ENCODE peak calls at places on chromosome 14, in eight cellular contexts. I is AG04450; Y is heart right ventricle; E is left lung; B is CD8-positive, alpha-beta memory T cell; D is tibial nerve; G is stomach; Q is NT2/D1. R is an unnamed sample. For H3K9me3, the result is how much of the 10 kb centered on the place peaks cover.

GRCh38 chr14:78455896-78456435 is 285.8 kb downstream of the NRXN3 start:
- DNase-seq in Q (no peak), E (no peak), Y (no peak), G (no peak), B (no peak), D (no peak), I (no peak), R (no peak)

GRCh38 chr14:68312884-68313725 is 479.8 kb downstream of the ZFP36L1 start:
- DNase-seq in I (no peak), B (no peak), Y (no peak), E (no peak), Q (no peak), D (no peak), G (no peak), R (no peak)

GRCh38 chr14:29548948-29549370 is 378.7 kb downstream of the PRKD1 start:
- DNase-seq in D (peak), I (peak), B (no peak), Y (no peak), G (no peak), E (no peak), Q (peak), R (no peak)

GRCh38 chr14:23128969-23129758 is 10.1 kb upstream of the CEBPE start:
- DNase-seq in E (no peak), Q (no peak), I (no peak), G (no peak), Y (no peak), B (no peak), D (no peak), R (no peak)

GRCh38 chr14:80586116-80586515 is 355.4 kb downstream of the CEP128 start:
- DNase-seq in I (no peak), Q (no peak), Y (no peak), E (no peak), B (no peak), D (no peak), G (no peak), R (no peak)

GRCh38 chr14:21090940-21091663 is 7.4 kb downstream of the ZNF219 start:
- DNase-seq in D (no peak), Y (no peak), Q (no peak), B (no peak), I (no peak), E (no peak), G (no peak), R (no peak)

GRCh38 chr14:52080817-52081755 is 12.2 kb upstream of the NID2 start:
- DNase-seq in D (no peak), Y (no peak), I (peak), E (no peak), G (no peak), Q (no peak), B (no peak), R (no peak)

GRCh38 chr14:53608369-53608768 is 348.3 kb downstream of the BMP4 start:
- DNase-seq in I (no peak), B (no peak), Q (no peak), E (no peak), G (peak), Y (no peak), D (no peak), R (no peak)

GRCh38 chr14:66575939-66576338 is 68.0 kb downstream of the GPHN start:
- DNase-seq in Y (no peak), I (no peak), B (no peak), E (peak), Q (no peak), G (no peak), D (no peak), R (no peak)

GRCh38 chr14:89813485-89814080 is 140.9 kb downstream of the EFCAB11 start:
- DNase-seq in G (no peak), E (no peak), D (no peak), Q (no peak), I (peak), B (no peak), Y (no peak), R (no peak)

GRCh38 chr14:102015771-102016170 is 51.4 kb downstream of the DYNC1H1 start:
- DNase-seq in Y (no peak), I (no peak), D (no peak), E (peak), Q (no peak), G (no peak), B (no peak), R (no peak)

GRCh38 chr14:52086755-52087154 is 17.9 kb upstream of the NID2 start:
- DNase-seq in I (no peak), D (no peak), Q (no peak), E (no peak), Y (no peak), B (no peak), G (no peak), R (no peak)

GRCh38 chr14:50772361-50772760 is 58.6 kb downstream of the NIN start:
- DNase-seq in Y (no peak), I (no peak), G (no peak), Q (no peak), B (no peak), D (no peak), E (no peak), R (no peak)

GRCh38 chr14:92451245-92451644 is 62.3 kb upstream of the RIN3 start:
- DNase-seq in Q (no peak), I (no peak), E (no peak), Y (no peak), G (no peak), B (no peak), D (no peak), R (no peak)

GRCh38 chr14:91063119-91063518 is 2.7 kb upstream of the RPS6KA5 start:
- DNase-seq in E (no peak), G (no peak), I (no peak), Y (no peak), B (peak), D (no peak), Q (no peak), R (no peak)

GRCh38 chr14:32934891-32935633 is 3.6 kb upstream of the NPAS3 start:
- DNase-seq in E (peak), Q (no peak), G (no peak), Y (no peak), I (no peak), B (no peak), D (no peak), R (no peak)

GRCh38 chr14:89155491-89155890 is 261.5 kb downstream of the FOXN3 start:
- DNase-seq in G (no peak), Q (no peak), D (no peak), Y (no peak), B (no peak), E (no peak), I (no peak), R (no peak)

GRCh38 chr14:91681893-91682563 is 49.9 kb downstream of the CATSPERB start:
- DNase-seq in G (no peak), Y (no peak), D (no peak), E (no peak), Q (no peak), B (no peak), I (no peak), R (no peak)

GRCh38 chr14:95382747-95383146 is 63.0 kb upstream of the CLMN start:
- DNase-seq in D (no peak), Y (no peak), E (no peak), G (no peak), I (no peak), Q (no peak), B (no peak), R (no peak)

GRCh38 chr14:34237098-34237497 is 224.9 kb downstream of the SPTSSA start:
- DNase-seq in D (no peak), Q (no peak), B (no peak), E (no peak), G (no peak), I (no peak), Y (no peak), R (no peak)

GRCh38 chr14:76708028-76708427 is 53.2 kb upstream of the VASH1 start:
- DNase-seq in B (no peak), I (no peak), E (no peak), Q (no peak), G (no peak), D (no peak), Y (no peak), R (no peak)

GRCh38 chr14:52119030-52119429 is 50.2 kb upstream of the NID2 start:
- DNase-seq in Y (no peak), E (no peak), D (no peak), I (no peak), Q (no peak), B (no peak), G (no peak), R (no peak)

GRCh38 chr14:77582511-77582910 is 33.9 kb downstream of the SPTLC2 start:
- DNase-seq in E (no peak), D (no peak), Y (no peak), Q (no peak), I (no peak), B (no peak), G (no peak), R (no peak)

GRCh38 chr14:36452850-36453249 is 67.2 kb downstream of the NKX2-1 start:
- DNase-seq in B (no peak), E (no peak), Q (no peak), I (no peak), Y (no peak), D (no peak), G (no peak), R (no peak)

GRCh38 chr14:102508410-102508773 is 1.2 kb downstream of the ANKRD9 start:
- DNase-seq in E (no peak), Y (peak), B (no peak), I (no peak), Q (no peak), D (no peak), G (peak), R (no peak)

GRCh38 chr14:72615511-72616121 is 278.3 kb downstream of the DPF3 start:
- DNase-seq in I (no peak), Q (no peak), B (no peak), G (no peak), Y (no peak), E (no peak), D (no peak), R (no peak)

GRCh38 chr14:89621009-89621421 is 204.0 kb upstream of the FOXN3 start:
- DNase-seq in E (no peak), Y (no peak), G (no peak), D (no peak), B (peak), Q (no peak), I (no peak), R (no peak)

GRCh38 chr14:21069388-21070082 is 569 bp upstream of the ARHGEF40 start:
- DNase-seq in Y (peak), Q (no peak), B (no peak), D (peak), E (peak), I (no peak), G (no peak), R (peak)

GRCh38 chr14:26199599-26200370 is 398.0 kb downstream of the NOVA1 start:
- DNase-seq in G (no peak), Q (no peak), D (no peak), I (no peak), E (no peak), Y (no peak), B (no peak), R (no peak)

GRCh38 chr14:50101417-50101816 is 15.0 kb downstream of the VCPKMT start:
- DNase-seq in Y (no peak), G (no peak), Q (no peak), I (no peak), E (no peak), B (no peak), D (no peak), R (no peak)

GRCh38 chr14:42884100-42884499 is 1277.4 kb downstream of the LRFN5 start:
- DNase-seq in G (no peak), Y (no peak), E (no peak), D (no peak), I (peak), Q (no peak), B (no peak), R (no peak)

DNA sequence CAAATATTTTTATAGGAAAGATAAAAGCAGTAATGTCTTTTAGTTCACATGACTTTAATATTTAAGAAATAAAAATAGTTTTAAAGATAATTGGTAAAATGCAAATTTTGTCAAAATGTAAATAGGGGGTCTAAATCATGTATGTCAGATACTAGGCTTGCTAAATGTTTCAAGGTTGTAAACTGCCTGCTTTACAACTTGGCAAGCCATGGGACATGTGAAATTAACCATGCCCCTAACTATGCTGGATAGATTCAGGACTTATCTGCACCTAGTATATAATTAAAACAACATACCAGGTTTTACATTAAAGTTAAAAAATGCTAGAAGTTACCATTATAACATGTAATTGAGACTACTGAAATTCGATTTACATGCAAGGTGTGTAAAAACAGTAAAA is 537.3 kb upstream of the MIS18BP1 start:
- DNase-seq in B (no peak), G (no peak), I (no peak), Q (no peak), D (no peak), Y (no peak), E (no peak), R (no peak)
- H3K9me3 ChIP-seq in B (under half), G (under half), I (under half), Q (under half), D (under half), Y (under half), E (under half), R (under half)

GRCh38 chr14:104098272-104099095 is 13.0 kb downstream of the ASPG start:
- DNase-seq in G (no peak), Y (no peak), I (no peak), D (no peak), Q (no peak), B (no peak), E (peak), R (no peak)

GRCh38 chr14:104095426-104096310 is 10.2 kb downstream of the ASPG start:
- DNase-seq in Y (peak), Q (no peak), B (no peak), D (no peak), G (no peak), E (peak), I (no peak), R (no peak)

GRCh38 chr14:104094709-104095425 is 9.4 kb downstream of the ASPG start:
- DNase-seq in Q (peak), Y (peak), D (peak), I (no peak), G (peak), B (peak), E (peak), R (peak)

GRCh38 chr14:104096318-104096717 is 10.8 kb downstream of the ASPG start:
- DNase-seq in Y (peak), G (no peak), Q (no peak), E (peak), D (no peak), B (no peak), I (no peak), R (no peak)

DNA sequence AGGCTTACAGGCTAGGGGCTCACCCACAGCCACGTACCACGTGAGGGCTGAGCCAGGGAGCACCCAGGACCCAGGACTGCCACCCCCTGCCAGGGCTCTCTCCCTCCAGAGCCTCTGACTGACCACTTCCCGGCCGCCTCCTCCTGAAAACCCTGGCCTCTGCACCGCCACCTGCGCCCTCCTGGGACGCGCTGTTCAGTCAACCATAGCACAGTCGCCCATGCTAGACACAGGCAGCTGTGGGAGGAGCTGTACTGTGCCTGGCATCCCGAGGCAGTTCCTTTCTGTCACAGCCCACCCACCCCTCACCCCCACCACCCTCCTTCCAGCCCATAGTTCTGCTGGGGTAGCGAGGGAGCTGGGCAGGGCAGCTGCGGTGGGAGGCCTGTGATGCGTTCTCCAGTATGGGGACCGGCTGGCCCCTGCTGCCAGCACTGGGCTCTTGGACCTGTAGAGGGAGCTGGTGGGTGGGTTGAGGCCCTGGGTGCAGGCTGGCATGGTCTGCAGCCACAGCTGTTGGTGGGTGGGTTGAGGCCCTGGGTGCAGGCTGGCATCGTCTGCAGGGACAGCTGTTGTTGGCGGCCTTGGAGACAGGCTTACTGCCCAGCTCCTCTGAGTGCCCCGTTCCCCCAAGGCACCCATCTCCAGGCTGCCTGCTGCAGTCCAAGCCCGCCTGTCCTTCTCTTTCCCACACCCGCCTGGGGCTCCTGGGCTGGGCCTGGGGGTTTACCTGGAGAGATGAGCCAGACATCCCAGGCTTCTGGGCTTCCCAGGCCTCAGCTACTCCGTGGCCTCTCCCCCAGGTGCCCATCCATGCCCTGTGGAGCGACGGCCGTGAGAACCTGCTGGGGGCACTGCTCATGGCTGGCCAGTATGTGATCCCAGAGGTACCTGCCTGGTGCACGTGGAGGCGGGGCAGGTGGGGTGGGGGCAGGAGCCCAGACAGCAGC is 11.5 kb downstream of the ASPG start:
- DNase-seq in Q (no peak), E (peak), Y (peak), D (no peak), I (no peak), B (no peak), G (no peak), R (no peak)
- H3K9me3 ChIP-seq in Q (under half), E (under half), Y (under half), D (under half), I (under half), B (under half), G (under half), R (under half)

GRCh38 chr14:64225156-64225757 is 68.9 kb downstream of the ESR2 start:
- DNase-seq in I (no peak), Q (no peak), Y (no peak), G (no peak), D (no peak), E (no peak), B (no peak), R (no peak)
- H3K9me3 ChIP-seq in I (under half), Q (under half), Y (under half), G (under half), D (under half), E (under half), B (under half), R (under half)

DNA sequence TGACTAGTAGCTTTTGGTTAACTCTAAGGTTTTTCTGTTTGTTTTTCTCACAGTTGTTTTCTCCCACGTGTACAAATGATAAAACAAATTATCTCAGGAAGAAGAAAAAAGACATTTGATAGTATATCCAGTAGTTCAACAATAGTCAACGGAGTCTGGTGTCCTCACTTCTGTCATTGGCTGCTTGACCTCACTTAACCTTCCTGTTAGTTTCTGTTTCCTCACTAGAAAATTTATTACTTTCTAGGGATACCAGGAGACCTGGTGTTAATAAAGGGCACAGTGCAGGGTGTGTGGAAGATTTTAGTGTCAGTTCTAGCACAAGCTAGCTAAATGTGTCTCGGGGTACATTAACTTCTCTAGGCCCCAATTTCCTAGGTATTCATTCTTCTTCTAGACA is 116.0 kb downstream of the PRKCH start:
- DNase-seq in D (no peak), E (no peak), G (no peak), Q (no peak), Y (no peak), I (no peak), B (no peak), R (no peak)
- H3K9me3 ChIP-seq in D (under half), E (under half), G (under half), Q (under half), Y (under half), I (under half), B (under half), R (under half)

R was measured in T-helper 17 cell.